ENCODE peak calls at places on chromosome 15, in ten cellular contexts. One of them, this sample, is unnamed.

GRCh38 chr15:56821721-56822425 is 88.6 kb upstream of the ZNF280D start:
- DNase-seq in lung: peak; percentile 50
- DNase-seq in sigmoid colon: peak; percentile 74
- DNase-seq in CD4-positive, alpha-beta T cell: peak; percentile 15
- DNase-seq in PC-9: peak; percentile 53
- DNase-seq in HL-60: no peak
- DNase-seq in H9: peak; percentile 59
- DNase-seq in lower lobe of right lung: peak; percentile 53
- DNase-seq in astrocyte: peak; percentile 91
- DNase-seq in OCI-LY7: peak; percentile 47
- DNase-seq in this sample: peak; percentile 28

GRCh38 chr15:72198410-72199270 is 1.1 kb upstream of the GRAMD2A start:
- DNase-seq in lung: peak; percentile 65
- DNase-seq in sigmoid colon: no peak
- DNase-seq in CD4-positive, alpha-beta T cell: no peak
- DNase-seq in PC-9: no peak
- DNase-seq in HL-60: peak; percentile 8
- DNase-seq in H9: no peak
- DNase-seq in lower lobe of right lung: peak; percentile 71
- DNase-seq in astrocyte: no peak
- DNase-seq in OCI-LY7: no peak
- DNase-seq in this sample: no peak

GRCh38 chr15:81235781-81236507 is 39.3 kb downstream of the IL16 start:
- DNase-seq in lung: no peak
- DNase-seq in sigmoid colon: no peak
- DNase-seq in CD4-positive, alpha-beta T cell: no peak
- DNase-seq in PC-9: no peak
- DNase-seq in HL-60: no peak
- DNase-seq in H9: no peak
- DNase-seq in lower lobe of right lung: no peak
- DNase-seq in astrocyte: peak; percentile 100
- DNase-seq in OCI-LY7: no peak
- DNase-seq in this sample: no peak

GRCh38 chr15:94965593-94965992 is 734.2 kb downstream of the MCTP2 start:
- DNase-seq in lung: no peak
- DNase-seq in sigmoid colon: no peak
- DNase-seq in CD4-positive, alpha-beta T cell: no peak
- DNase-seq in PC-9: no peak
- DNase-seq in HL-60: no peak
- DNase-seq in H9: no peak
- DNase-seq in lower lobe of right lung: no peak
- DNase-seq in astrocyte: no peak
- DNase-seq in OCI-LY7: no peak
- DNase-seq in this sample: no peak

GRCh38 chr15:73681856-73682596 is 2.2 kb upstream of the CD276 start:
- DNase-seq in lung: no peak
- DNase-seq in sigmoid colon: no peak
- DNase-seq in CD4-positive, alpha-beta T cell: no peak
- DNase-seq in PC-9: no peak
- DNase-seq in HL-60: no peak
- DNase-seq in H9: no peak
- DNase-seq in lower lobe of right lung: no peak
- DNase-seq in astrocyte: no peak
- DNase-seq in OCI-LY7: no peak
- DNase-seq in this sample: no peak

GRCh38 chr15:40344631-40345120 is 3.9 kb upstream of the CCDC9B start:
- DNase-seq in lung: peak; percentile 70
- DNase-seq in sigmoid colon: peak; percentile 83
- DNase-seq in CD4-positive, alpha-beta T cell: peak; percentile 46
- DNase-seq in PC-9: peak; percentile 52
- DNase-seq in HL-60: no peak
- DNase-seq in H9: peak; percentile 77
- DNase-seq in lower lobe of right lung: peak; percentile 76
- DNase-seq in astrocyte: peak; percentile 52
- DNase-seq in OCI-LY7: peak; percentile 71
- DNase-seq in this sample: no peak

GRCh38 chr15:68017221-68017620 is 36.9 kb upstream of the PIAS1 start:
- DNase-seq in lung: no peak
- DNase-seq in sigmoid colon: no peak
- DNase-seq in CD4-positive, alpha-beta T cell: no peak
- DNase-seq in PC-9: peak; percentile 64
- DNase-seq in HL-60: no peak
- DNase-seq in H9: no peak
- DNase-seq in lower lobe of right lung: no peak
- DNase-seq in astrocyte: no peak
- DNase-seq in OCI-LY7: no peak
- DNase-seq in this sample: no peak

GRCh38 chr15:99174567-99174966 is 69.7 kb downstream of the SYNM start:
- DNase-seq in lung: no peak
- DNase-seq in sigmoid colon: peak; percentile 83
- DNase-seq in CD4-positive, alpha-beta T cell: no peak
- DNase-seq in PC-9: no peak
- DNase-seq in HL-60: no peak
- DNase-seq in H9: no peak
- DNase-seq in lower lobe of right lung: no peak
- DNase-seq in astrocyte: no peak
- DNase-seq in OCI-LY7: no peak
- DNase-seq in this sample: no peak

GRCh38 chr15:68550498-68551295 is 28.1 kb upstream of the CORO2B start:
- DNase-seq in lung: peak; percentile 70
- DNase-seq in sigmoid colon: peak; percentile 84
- DNase-seq in CD4-positive, alpha-beta T cell: peak; percentile 67
- DNase-seq in PC-9: peak; percentile 68
- DNase-seq in HL-60: no peak
- DNase-seq in H9: peak; percentile 78
- DNase-seq in lower lobe of right lung: peak; percentile 76
- DNase-seq in astrocyte: peak; percentile 16
- DNase-seq in OCI-LY7: peak; percentile 79
- DNase-seq in this sample: peak; percentile 10

GRCh38 chr15:51390239-51390931 is 48.9 kb downstream of the GLDN start:
- DNase-seq in lung: no peak
- DNase-seq in sigmoid colon: no peak
- DNase-seq in CD4-positive, alpha-beta T cell: no peak
- DNase-seq in PC-9: no peak
- DNase-seq in HL-60: no peak
- DNase-seq in H9: no peak
- DNase-seq in lower lobe of right lung: no peak
- DNase-seq in astrocyte: no peak
- DNase-seq in OCI-LY7: no peak
- DNase-seq in this sample: no peak

GRCh38 chr15:39605146-39605545 is 24.3 kb downstream of the THBS1 start:
- DNase-seq in lung: no peak
- DNase-seq in sigmoid colon: no peak
- DNase-seq in CD4-positive, alpha-beta T cell: no peak
- DNase-seq in PC-9: no peak
- DNase-seq in HL-60: no peak
- DNase-seq in H9: no peak
- DNase-seq in lower lobe of right lung: no peak
- DNase-seq in astrocyte: no peak
- DNase-seq in OCI-LY7: no peak
- DNase-seq in this sample: no peak

GRCh38 chr15:71364117-71364584 is 248.9 kb downstream of the THSD4 start:
- DNase-seq in lung: no peak
- DNase-seq in sigmoid colon: no peak
- DNase-seq in CD4-positive, alpha-beta T cell: no peak
- DNase-seq in PC-9: no peak
- DNase-seq in HL-60: no peak
- DNase-seq in H9: peak; percentile 47
- DNase-seq in lower lobe of right lung: no peak
- DNase-seq in astrocyte: no peak
- DNase-seq in OCI-LY7: no peak
- DNase-seq in this sample: no peak

GRCh38 chr15:28896944-28897343 is 11.2 kb downstream of the APBA2 start:
- DNase-seq in lung: no peak
- DNase-seq in sigmoid colon: no peak
- DNase-seq in CD4-positive, alpha-beta T cell: no peak
- DNase-seq in PC-9: no peak
- DNase-seq in HL-60: no peak
- DNase-seq in H9: no peak
- DNase-seq in lower lobe of right lung: peak; percentile 3
- DNase-seq in astrocyte: peak; percentile 96
- DNase-seq in OCI-LY7: no peak
- DNase-seq in this sample: no peak

DNA sequence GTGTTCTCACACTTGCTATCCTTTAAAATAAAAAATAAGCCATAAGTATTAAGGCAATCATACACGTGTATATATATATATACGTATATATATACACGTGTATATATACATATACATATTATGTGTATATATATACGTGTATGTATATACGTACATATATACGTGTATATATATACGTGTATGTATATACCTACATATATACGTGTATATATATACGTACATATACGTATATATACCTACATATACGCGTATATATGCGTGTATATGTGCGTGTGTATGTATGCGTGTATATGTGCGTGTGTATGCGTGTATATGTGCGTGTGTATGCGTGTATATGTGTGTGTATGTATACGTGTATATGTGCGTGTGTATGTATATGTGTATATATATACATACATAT is 477.3 kb upstream of the ARRDC4 start:
- DNase-seq in lung: no peak
- DNase-seq in sigmoid colon: no peak
- DNase-seq in CD4-positive, alpha-beta T cell: no peak
- DNase-seq in PC-9: no peak
- DNase-seq in HL-60: no peak
- DNase-seq in H9: no peak
- DNase-seq in lower lobe of right lung: no peak
- DNase-seq in astrocyte: no peak
- DNase-seq in OCI-LY7: no peak
- DNase-seq in this sample: no peak
- H3K27ac ChIP-seq in lung: no peak overlapping the region
- H3K27ac ChIP-seq in sigmoid colon: no peak overlapping the region
- H3K27ac ChIP-seq in CD4-positive, alpha-beta T cell: no peak overlapping the region
- H3K27ac ChIP-seq in PC-9: no peak overlapping the region
- H3K27ac ChIP-seq in HL-60: no peak overlapping the region
- H3K27ac ChIP-seq in H9: no peak overlapping the region
- H3K27ac ChIP-seq in lower lobe of right lung: no peak overlapping the region
- H3K27ac ChIP-seq in astrocyte: no peak overlapping the region
- H3K27ac ChIP-seq in OCI-LY7: no peak overlapping the region
- H3K27ac ChIP-seq in this sample: no peak overlapping the region

DNA sequence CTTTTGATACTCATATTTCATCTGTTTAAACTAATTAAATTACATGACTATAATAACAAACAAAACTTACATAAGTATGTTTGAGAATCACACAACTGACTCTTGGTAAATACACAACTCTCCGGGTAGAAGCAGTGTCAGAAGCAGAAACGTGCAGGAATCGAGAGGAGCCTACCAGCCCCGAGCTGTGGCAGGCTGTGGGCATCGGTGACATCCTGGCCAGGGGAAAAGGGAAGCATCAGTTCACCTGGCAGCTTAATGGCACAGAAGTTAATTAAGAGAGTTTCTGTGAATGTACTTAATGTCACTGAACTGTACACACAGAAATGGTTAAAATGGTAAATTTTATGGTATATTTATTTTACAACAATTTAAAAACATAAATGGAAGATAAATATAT is 90.2 kb downstream of the CRTC3 start:
- DNase-seq in lung: no peak
- DNase-seq in sigmoid colon: no peak
- DNase-seq in CD4-positive, alpha-beta T cell: no peak
- DNase-seq in PC-9: no peak
- DNase-seq in HL-60: no peak
- DNase-seq in H9: no peak
- DNase-seq in lower lobe of right lung: no peak
- DNase-seq in astrocyte: no peak
- DNase-seq in OCI-LY7: no peak
- DNase-seq in this sample: no peak
- H3K27ac ChIP-seq in lung: no peak overlapping the region
- H3K27ac ChIP-seq in sigmoid colon: no peak overlapping the region
- H3K27ac ChIP-seq in CD4-positive, alpha-beta T cell: no peak overlapping the region
- H3K27ac ChIP-seq in PC-9: no peak overlapping the region
- H3K27ac ChIP-seq in HL-60: peak overlapping the region; percentile 42
- H3K27ac ChIP-seq in H9: no peak overlapping the region
- H3K27ac ChIP-seq in lower lobe of right lung: no peak overlapping the region
- H3K27ac ChIP-seq in astrocyte: no peak overlapping the region
- H3K27ac ChIP-seq in OCI-LY7: no peak overlapping the region
- H3K27ac ChIP-seq in this sample: no peak overlapping the region

DNA sequence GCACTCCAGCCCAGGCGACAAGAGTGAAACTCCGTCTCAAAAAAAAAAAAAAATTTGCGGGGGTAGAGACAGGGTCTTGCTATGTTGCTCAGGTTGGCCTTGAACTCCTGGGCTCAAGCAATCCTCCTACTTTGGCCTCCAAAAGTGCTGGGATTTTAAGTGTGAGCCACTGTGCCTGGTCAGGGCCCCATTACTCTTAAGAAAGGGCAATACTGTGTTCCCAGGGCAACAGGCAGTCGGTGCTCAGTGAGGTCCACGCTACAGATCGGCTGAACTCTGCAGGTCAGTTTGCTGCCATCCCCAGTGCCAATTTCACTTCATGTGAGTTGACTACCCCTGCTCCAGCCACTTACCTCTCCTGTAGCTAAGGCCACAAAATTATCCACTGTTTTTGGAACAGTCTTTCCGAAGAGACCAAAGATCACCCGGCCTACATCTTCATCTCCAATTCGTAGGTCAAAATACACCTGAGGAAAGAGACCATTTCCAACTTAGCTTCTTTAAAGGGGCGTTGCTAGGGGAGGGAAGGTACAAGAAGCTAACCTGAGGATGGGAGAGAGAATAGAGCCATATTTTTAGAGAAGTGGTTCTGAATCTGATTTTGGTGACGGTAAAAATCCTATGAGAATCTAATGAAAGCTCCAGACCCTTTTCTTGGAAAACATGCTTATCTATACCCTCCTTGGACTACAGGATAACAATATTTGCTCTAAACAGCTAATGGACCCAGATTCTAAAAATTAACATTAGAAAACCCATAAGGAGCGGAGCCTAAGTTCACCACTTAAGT is 939 bp downstream of the PPIB start:
- DNase-seq in lung: no peak
- DNase-seq in sigmoid colon: no peak
- DNase-seq in CD4-positive, alpha-beta T cell: no peak
- DNase-seq in PC-9: no peak
- DNase-seq in HL-60: no peak
- DNase-seq in H9: no peak
- DNase-seq in lower lobe of right lung: no peak
- DNase-seq in astrocyte: no peak
- DNase-seq in OCI-LY7: peak; percentile 29
- DNase-seq in this sample: no peak
- H3K27ac ChIP-seq in lung: peak overlapping the region; percentile 47
- H3K27ac ChIP-seq in sigmoid colon: peak overlapping the region; percentile 90
- H3K27ac ChIP-seq in CD4-positive, alpha-beta T cell: peak overlapping the region; percentile 70
- H3K27ac ChIP-seq in PC-9: peak overlapping the region; percentile 51
- H3K27ac ChIP-seq in HL-60: peak overlapping the region; percentile 91
- H3K27ac ChIP-seq in H9: no peak overlapping the region
- H3K27ac ChIP-seq in lower lobe of right lung: peak overlapping the region; percentile 88
- H3K27ac ChIP-seq in astrocyte: peak overlapping the region; percentile 85
- H3K27ac ChIP-seq in OCI-LY7: peak overlapping the region; percentile 45
- H3K27ac ChIP-seq in this sample: peak overlapping the region; percentile 91

DNA sequence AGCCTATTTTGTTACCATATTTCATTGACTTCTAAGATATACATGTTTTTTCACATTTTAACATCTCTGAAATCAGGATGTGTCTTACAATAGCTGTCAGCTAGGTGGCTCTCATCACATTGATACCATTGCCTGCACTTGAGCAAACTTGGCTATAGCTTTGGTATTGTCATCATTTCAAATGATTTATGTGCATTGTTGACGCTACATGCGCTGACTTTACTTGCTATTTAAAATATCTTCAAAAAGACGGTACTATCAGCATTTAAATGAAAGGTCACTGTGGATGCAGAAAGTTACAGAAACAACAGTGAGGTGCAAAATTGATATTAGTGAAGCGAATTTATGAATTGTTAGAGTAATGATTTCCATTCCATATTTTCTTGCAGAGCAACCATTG is 54.0 kb upstream of the ABHD2 start:
- DNase-seq in lung: no peak
- DNase-seq in sigmoid colon: no peak
- DNase-seq in CD4-positive, alpha-beta T cell: no peak
- DNase-seq in PC-9: no peak
- DNase-seq in HL-60: no peak
- DNase-seq in H9: no peak
- DNase-seq in lower lobe of right lung: no peak
- DNase-seq in astrocyte: no peak
- DNase-seq in OCI-LY7: peak; percentile 10
- DNase-seq in this sample: no peak
- H3K27ac ChIP-seq in lung: no peak overlapping the region
- H3K27ac ChIP-seq in sigmoid colon: no peak overlapping the region
- H3K27ac ChIP-seq in CD4-positive, alpha-beta T cell: no peak overlapping the region
- H3K27ac ChIP-seq in PC-9: no peak overlapping the region
- H3K27ac ChIP-seq in HL-60: no peak overlapping the region
- H3K27ac ChIP-seq in H9: no peak overlapping the region
- H3K27ac ChIP-seq in lower lobe of right lung: no peak overlapping the region
- H3K27ac ChIP-seq in astrocyte: no peak overlapping the region
- H3K27ac ChIP-seq in OCI-LY7: no peak overlapping the region
- H3K27ac ChIP-seq in this sample: no peak overlapping the region